ENCODE peak calls at places on chromosome 4, in six cellular contexts. W is tibial artery, F is fibroblast of the aortic adventitia, T is HFF-Myc, P is foreskin keratinocyte, J is stomach. L is an unnamed sample.

GRCh38 chr4:91319869-91320268 is 983.9 kb upstream of the GRID2 start:
- DNase-seq in W (no peak), F (no peak), T (no peak), P (peak; percentile 50), J (no peak), L (no peak)

GRCh38 chr4:143335979-143336827 is 473 bp upstream of the GAB1 start:
- DNase-seq in W (peak; percentile 95), F (peak; percentile 92), T (peak; percentile 81), P (peak; percentile 87), J (peak; percentile 87), L (no peak)

GRCh38 chr4:112213850-112214249 is 17.7 kb upstream of the AP1AR start:
- DNase-seq in W (no peak), F (peak; percentile 85), T (no peak), P (no peak), J (no peak), L (no peak)

GRCh38 chr4:24172406-24172805 is 282.6 kb upstream of the PPARGC1A start:
- DNase-seq in W (no peak), F (no peak), T (no peak), P (no peak), J (no peak), L (no peak)

GRCh38 chr4:56464581-56464980 is 2.8 kb upstream of the SRP72 start:
- DNase-seq in W (no peak), F (no peak), T (no peak), P (no peak), J (no peak), L (no peak)

GRCh38 chr4:152456609-152457008 is 79.3 kb downstream of the FBXW7 start:
- DNase-seq in W (no peak), F (no peak), T (no peak), P (peak; percentile 38), J (no peak), L (no peak)

GRCh38 chr4:122050836-122051235 is 99.0 kb upstream of the TRPC3 start:
- DNase-seq in W (no peak), F (no peak), T (no peak), P (no peak), J (no peak), L (no peak)

GRCh38 chr4:42357325-42357724 is 40.0 kb upstream of the SHISA3 start:
- DNase-seq in W (no peak), F (no peak), T (no peak), P (no peak), J (no peak), L (no peak)

GRCh38 chr4:185672151-185672550 is 136.8 kb upstream of the PDLIM3 start:
- DNase-seq in W (no peak), F (no peak), T (no peak), P (no peak), J (no peak), L (no peak)

GRCh38 chr4:6560416-6561172 is 14.4 kb upstream of the MAN2B2 start:
- DNase-seq in W (no peak), F (peak; percentile 9), T (no peak), P (no peak), J (no peak), L (no peak)

GRCh38 chr4:42397635-42398447 is 553 bp downstream of the SHISA3 start:
- DNase-seq in W (no peak), F (peak; percentile 41), T (no peak), P (peak; percentile 56), J (no peak), L (peak; percentile 36)

GRCh38 chr4:109079177-109079576 is 223.3 kb downstream of the COL25A1 start:
- DNase-seq in W (no peak), F (no peak), T (no peak), P (peak; percentile 37), J (no peak), L (no peak)

GRCh38 chr4:98625920-98626319 is 32.5 kb downstream of the TSPAN5 start:
- DNase-seq in W (no peak), F (no peak), T (no peak), P (peak; percentile 75), J (no peak), L (no peak)

GRCh38 chr4:48074657-48075056 is 58.1 kb downstream of the NIPAL1 start:
- DNase-seq in W (no peak), F (no peak), T (no peak), P (no peak), J (no peak), L (no peak)

GRCh38 chr4:11650801-11651596 is 222.3 kb upstream of the HS3ST1 start:
- DNase-seq in W (no peak), F (peak; percentile 43), T (no peak), P (no peak), J (no peak), L (no peak)

GRCh38 chr4:13955551-13955950 is 328.0 kb upstream of the BOD1L1 start:
- DNase-seq in W (no peak), F (no peak), T (no peak), P (no peak), J (no peak), L (no peak)

GRCh38 chr4:10114147-10114546 is 2.5 kb downstream of the WDR1 start:
- DNase-seq in W (no peak), F (no peak), T (no peak), P (no peak), J (no peak), L (no peak)

GRCh38 chr4:93776386-93777080 is 52.0 kb upstream of the ATOH1 start:
- DNase-seq in W (no peak), F (no peak), T (no peak), P (peak; percentile 98), J (no peak), L (no peak)

GRCh38 chr4:4182835-4183568 is 43.7 kb downstream of the OTOP1 start:
- DNase-seq in W (no peak), F (peak; percentile 4), T (no peak), P (no peak), J (no peak), L (no peak)

DNA sequence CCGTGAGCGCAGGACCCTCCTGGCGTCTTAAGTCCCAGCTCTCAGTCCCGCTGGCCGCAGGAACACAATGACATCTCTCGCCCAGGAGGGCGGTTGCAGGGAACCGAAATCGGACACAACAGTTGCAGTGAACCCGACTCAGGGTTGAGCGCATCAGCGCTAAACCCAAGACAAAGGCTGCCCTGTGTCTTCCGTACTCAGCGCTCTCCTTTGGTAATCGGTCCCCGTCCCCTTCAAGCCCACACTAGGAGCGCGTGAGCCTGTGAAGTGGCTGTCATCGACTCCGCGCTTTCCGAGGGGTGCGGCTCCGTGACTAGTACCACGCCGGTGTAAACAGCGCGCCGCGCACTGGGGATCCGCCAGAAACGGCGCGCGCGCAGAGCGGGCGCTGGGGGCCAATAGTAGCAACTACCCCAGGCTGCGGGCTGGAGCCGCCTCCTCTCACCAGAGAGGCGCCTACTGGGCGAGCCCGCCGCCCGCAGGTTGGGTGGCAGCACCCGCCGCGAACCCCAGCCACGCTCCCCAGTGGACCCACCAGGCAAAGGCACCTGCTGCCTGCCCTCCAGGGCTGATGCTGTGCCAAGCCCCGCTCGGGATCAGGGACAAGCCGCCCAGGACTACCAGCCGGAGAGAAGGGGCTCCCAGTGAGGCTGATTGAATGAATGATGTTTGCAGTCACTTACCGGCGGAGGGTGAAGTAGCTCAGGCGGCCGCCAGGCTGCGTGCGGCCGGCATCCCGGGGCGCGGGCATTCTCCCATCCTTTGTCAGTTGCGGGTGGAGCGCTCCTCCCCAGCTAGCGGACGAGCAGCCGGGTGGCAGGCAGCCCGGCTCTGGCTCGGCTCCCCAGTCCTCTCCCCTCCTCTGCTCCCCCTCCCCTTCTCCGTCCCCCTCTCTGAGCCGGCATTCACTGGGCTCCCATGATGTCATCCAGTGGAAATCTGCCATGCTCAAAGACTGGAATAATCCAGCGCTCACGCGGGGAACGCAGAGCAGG is 370.4 kb upstream of the SMIM31 start:
- DNase-seq in W (peak; percentile 70), F (peak; percentile 3), T (no peak), P (peak; percentile 28), J (no peak), L (no peak)
- TF ChIP-seq CTCF in W (peak; percentile 25), F (no peak), T (no peak), P (peak; percentile 55), J (no peak), L (no peak)

GRCh38 chr4:180913750-180914149 is 1329.5 kb upstream of the TENM3 start:
- DNase-seq in W (no peak), F (peak; percentile 80), T (no peak), P (peak; percentile 89), J (no peak), L (no peak)

DNA sequence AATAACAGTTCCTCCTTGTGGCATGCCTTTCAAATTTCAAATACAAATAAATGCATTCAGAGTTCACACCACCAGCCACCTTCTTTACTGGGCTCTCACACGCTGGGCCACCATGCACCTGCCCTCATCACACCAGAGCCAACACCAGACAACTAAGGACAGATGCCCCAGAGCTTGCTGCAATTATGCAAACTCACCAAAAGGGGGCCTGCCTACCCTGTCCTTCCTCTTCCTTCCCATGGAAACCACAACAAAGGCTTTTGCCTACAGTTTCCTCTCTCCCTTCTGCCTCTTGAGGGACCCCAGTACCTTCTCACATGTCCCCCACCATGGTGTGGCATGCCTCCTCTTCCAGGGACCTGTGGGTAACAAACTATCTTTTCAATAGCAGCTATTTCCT is 1333.9 kb upstream of the TENM3 start:
- DNase-seq in W (no peak), F (peak; percentile 32), T (no peak), P (peak; percentile 16), J (no peak), L (no peak)
- TF ChIP-seq CTCF in W (no peak), F (peak; percentile 50), T (peak; percentile 11), P (peak; percentile 27), J (no peak), L (no peak)

DNA sequence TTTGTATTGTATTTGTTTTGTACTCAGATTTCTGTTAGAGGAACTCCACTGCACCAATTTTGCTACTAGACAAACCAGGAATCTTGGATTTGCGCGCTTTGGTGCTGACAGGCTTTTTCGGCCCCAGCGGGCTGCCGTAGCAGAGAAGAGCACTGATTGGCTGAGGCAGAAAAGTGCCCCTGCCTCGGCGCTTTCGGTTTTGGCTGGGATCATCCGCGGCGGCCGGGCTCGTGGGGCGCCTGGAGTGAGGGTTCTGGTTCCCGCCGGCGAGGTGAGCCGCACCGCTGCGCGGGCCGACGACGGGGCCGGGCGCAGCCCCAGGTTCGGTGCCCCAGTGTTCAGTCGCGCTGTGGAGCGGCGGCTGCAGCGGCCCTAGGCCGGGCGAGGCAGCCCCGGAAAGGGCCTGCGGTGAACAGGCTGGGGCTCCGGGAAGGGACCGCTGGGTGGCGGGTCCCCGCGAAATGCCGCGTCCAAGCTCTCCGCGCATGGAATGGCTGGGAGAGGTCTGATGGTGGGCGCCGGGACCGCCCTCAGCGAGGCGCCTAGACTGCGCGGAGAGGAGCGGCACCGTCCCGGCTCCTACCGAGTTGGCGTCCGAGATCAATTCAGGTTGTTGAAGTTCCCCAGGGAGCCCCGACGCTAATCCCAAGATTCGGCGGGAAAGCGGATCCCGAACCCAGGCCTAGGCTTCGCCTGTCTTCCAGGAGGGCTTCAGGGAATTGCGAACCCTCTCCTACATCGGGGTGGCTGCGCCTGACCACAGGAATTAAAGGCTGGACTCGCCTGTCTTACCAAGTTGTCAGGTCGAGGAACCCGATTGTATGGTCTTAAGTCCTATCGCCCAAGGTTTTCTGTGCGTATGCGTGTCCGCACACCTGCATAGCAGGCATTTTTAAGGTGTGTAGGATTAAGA is at the start of gene LSM6:
- DNase-seq in W (peak; percentile 91), F (peak; percentile 87), T (peak; percentile 56), P (peak; percentile 80), J (peak; percentile 89), L (peak; percentile 37)
- TF ChIP-seq CTCF in W (peak; percentile 16), F (peak; percentile 10), T (no peak), P (no peak), J (no peak), L (no peak)

GRCh38 chr4:27861802-27862201 is 1001.2 kb downstream of the STIM2 start:
- DNase-seq in W (no peak), F (peak; percentile 1), T (no peak), P (peak; percentile 51), J (no peak), L (no peak)

DNA sequence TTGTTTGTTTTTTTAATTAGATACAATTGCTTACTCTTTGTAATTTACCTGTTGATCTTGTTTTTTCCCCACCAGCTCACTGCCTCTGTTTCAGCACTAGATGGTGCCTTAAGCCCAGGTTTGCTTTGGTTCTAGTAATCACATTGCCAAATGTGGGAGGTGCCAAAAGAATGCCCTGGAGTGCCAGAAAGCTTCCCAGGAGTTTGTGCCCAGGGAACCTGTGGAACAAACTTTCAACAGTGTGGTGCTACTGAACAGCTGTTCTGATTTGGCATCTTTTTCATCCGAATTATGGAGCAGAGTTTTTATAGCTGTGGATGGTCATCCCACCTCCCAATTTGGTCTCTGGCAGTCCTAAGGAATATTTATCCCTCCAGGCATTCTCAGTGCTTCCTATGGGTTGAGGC is 1000.7 kb downstream of the STIM2 start:
- DNase-seq in W (no peak), F (peak; percentile 51), T (no peak), P (peak; percentile 70), J (peak; percentile 48), L (no peak)
- TF ChIP-seq CTCF in W (no peak), F (peak; percentile 48), T (peak; percentile 23), P (peak; percentile 74), J (no peak), L (peak; percentile 72)

L was measured in D721Med.